ENCODE peak calls at places on chromosomes 5 and 9, in nine cellular contexts. H is cardiac fibroblast, J is retinal pigment epithelial cell, G is fibroblast of the aortic adventitia, M is neural progenitor cell, O is fibroblast of pulmonary artery, W is chondrocyte, C is astrocyte of the spinal cord, A is lower lobe of right lung. N is an unnamed sample.

GRCh38 chr9:86772289-86772982 is 174.9 kb downstream of the GAS1 start:
- DNase-seq in A (no peak), G (peak), H (peak), W (no peak), O (no peak), M (no peak), C (no peak), J (no peak), N (no peak)

GRCh38 chr9:101418518-101419111 is 17.0 kb downstream of the ALDOB start:
- DNase-seq in G (peak), W (no peak), H (no peak), C (peak), A (no peak), M (no peak), O (peak), J (no peak), N (no peak)

GRCh38 chr5:15105799-15106393 is 234.3 kb upstream of the ANKH start:
- DNase-seq in G (peak), O (peak), W (no peak), A (no peak), M (peak), J (peak), H (peak), C (peak), N (peak)

GRCh38 chr9:19030899-19031298 is 2.1 kb downstream of the SAXO1 start:
- DNase-seq in W (no peak), A (no peak), C (no peak), M (no peak), O (no peak), G (no peak), H (no peak), J (no peak), N (no peak)

GRCh38 chr9:114732842-114733241 is 50.9 kb upstream of the TEX48 start:
- DNase-seq in J (no peak), G (peak), H (no peak), A (no peak), C (no peak), M (no peak), O (no peak), W (no peak), N (no peak)

GRCh38 chr9:18297532-18297872 is 176.5 kb upstream of the ADAMTSL1 start:
- DNase-seq in M (peak), J (no peak), O (no peak), G (no peak), H (peak), W (no peak), C (no peak), A (no peak), N (no peak)

GRCh38 chr5:120852222-120852860 is 388.2 kb downstream of the PRR16 start:
- DNase-seq in G (no peak), W (no peak), H (no peak), M (no peak), J (no peak), C (no peak), O (no peak), A (no peak), N (no peak)

GRCh38 chr5:78050888-78051287 is 243.6 kb downstream of the AP3B1 start:
- DNase-seq in O (peak), G (no peak), A (no peak), J (no peak), C (peak), H (peak), M (no peak), W (no peak), N (no peak)

GRCh38 chr9:109349431-109349846 is 28.6 kb upstream of the EPB41L4B start:
- DNase-seq in J (peak), G (peak), H (peak), M (no peak), W (no peak), O (peak), A (no peak), C (peak), N (no peak)

GRCh38 chr5:172901012-172901780 is 58.0 kb upstream of the RPL26L1 start:
- DNase-seq in G (peak), J (peak), C (peak), W (no peak), M (no peak), H (peak), O (peak), A (no peak), N (no peak)

GRCh38 chr9:21381752-21382339 is 3.4 kb downstream of the IFNA2 start:
- DNase-seq in A (no peak), W (no peak), C (no peak), G (peak), J (no peak), O (no peak), M (no peak), H (no peak), N (no peak)

GRCh38 chr9:105449081-105449480 is 1.2 kb downstream of the FSD1L start:
- DNase-seq in H (no peak), J (no peak), A (no peak), O (no peak), G (peak), W (no peak), M (no peak), C (peak), N (no peak)

GRCh38 chr5:74154526-74154925 is 486.0 kb downstream of the ENC1 start:
- DNase-seq in G (no peak), A (no peak), C (no peak), M (no peak), W (no peak), O (no peak), J (no peak), H (no peak), N (no peak)

GRCh38 chr5:74161171-74161570 is 479.4 kb downstream of the ENC1 start:
- DNase-seq in A (no peak), W (no peak), M (no peak), H (no peak), C (no peak), J (no peak), G (no peak), O (no peak), N (no peak)

DNA sequence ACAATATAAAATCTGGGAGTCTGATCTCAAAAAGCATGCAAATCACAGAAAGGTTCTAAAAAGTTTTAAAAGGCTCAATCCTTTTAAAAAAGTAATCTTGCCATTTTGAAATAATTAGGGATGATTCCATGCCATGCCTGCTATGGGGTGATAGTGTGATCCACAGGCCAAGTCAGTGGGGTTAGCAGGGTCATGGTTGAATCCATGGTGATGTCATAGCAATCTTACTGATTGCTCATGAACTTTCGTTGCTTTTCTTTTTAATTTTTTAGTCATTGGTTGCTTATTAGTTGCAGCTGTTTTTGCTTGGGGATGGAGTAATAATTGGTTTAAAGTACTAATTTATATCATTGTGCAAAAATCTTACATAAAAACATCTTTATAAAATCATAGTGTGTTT is 485.0 kb downstream of the ENC1 start:
- DNase-seq in J (no peak), G (no peak), H (no peak), O (no peak), M (no peak), C (no peak), W (no peak), A (no peak), N (no peak)
- TF ChIP-seq CTCF in J (no peak), G (no peak), H (no peak), O (no peak), M (no peak), C (no peak), W (no peak), A (no peak), N (no peak)

DNA sequence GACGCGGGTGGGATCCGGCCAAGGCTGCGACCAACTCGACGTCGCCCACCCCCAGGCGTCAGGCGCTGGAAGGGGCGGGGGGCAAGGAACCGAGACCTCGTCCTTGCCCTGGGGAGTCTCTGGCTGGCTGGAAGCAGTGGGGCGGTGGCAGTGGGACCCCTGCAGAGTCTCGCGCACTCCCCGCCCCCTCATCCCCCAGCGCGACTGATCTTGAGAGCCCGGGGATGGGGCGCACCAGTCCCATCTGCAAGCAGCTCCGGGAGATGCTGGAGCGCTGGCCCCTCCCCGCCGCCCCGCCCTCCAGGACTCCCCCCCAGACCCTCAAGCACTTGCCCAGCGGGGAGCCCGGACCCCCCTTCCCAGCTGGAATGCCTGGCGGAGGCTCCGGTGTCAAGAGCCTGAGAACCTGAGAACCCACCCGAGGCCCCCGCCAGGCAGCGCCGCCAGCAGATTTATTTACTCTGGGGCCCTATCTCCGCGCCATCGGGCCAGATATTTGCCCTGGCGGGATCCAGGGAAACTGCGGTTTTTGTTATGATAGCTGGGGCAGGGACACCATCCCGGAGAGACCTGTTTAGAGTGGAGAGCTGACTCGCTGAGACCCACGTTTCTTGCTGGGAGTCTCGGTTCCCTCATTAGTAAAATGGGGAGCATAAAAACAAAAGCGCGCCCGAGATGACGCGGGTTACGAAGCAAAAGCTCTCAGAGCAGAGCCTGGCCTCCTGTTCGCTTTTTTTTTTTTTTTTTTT is 1.2 kb downstream of the PRRT1B start:
- DNase-seq in A (no peak), M (no peak), W (no peak), G (no peak), O (no peak), H (no peak), J (no peak), C (no peak), N (no peak)
- TF ChIP-seq CTCF in A (no peak), M (no peak), W (no peak), G (peak), O (no peak), H (peak), J (no peak), C (no peak), N (peak)

GRCh38 chr5:71481441-71481840 is 26.0 kb downstream of the BDP1 start:
- DNase-seq in M (no peak), A (no peak), W (no peak), H (no peak), C (no peak), J (no peak), G (no peak), O (no peak), N (no peak)

GRCh38 chr5:71471193-71471592 is 15.7 kb downstream of the BDP1 start:
- DNase-seq in C (peak), G (peak), J (peak), H (peak), W (no peak), A (no peak), O (peak), M (no peak), N (no peak)

DNA sequence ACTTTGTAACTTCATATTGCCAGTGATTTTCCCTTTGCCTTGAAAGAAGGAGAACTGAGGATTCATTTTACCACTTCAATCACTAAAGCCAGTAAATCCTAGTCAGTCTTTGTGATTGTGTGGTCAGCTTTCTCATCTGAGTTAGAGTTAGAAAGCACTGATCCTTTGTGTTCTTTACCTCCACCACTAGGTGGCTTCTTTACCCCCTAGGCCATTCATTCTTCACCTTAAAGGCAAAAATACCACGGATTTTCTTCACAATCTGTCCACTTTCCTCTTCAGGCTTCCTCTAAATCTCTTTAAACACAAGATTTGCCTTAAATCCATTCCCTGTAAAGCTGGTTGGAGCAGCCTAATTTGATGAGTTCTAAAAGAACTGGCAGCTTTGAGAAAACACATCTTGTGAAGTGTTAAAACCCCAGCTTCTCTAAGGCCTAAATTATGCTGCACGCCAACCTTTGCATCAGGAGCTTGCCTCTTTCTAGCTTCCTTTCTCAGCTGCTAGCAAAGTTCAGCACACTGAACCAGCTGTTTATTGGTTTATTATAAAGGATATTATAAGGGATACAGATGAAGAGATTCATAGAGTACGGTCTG is 20.4 kb downstream of the BDP1 start:
- DNase-seq in O (peak), C (peak), H (peak), M (peak), W (no peak), G (peak), J (peak), A (no peak), N (no peak)
- TF ChIP-seq CTCF in O (peak), C (peak), H (peak), M (peak), W (peak), G (peak), J (peak), A (peak), N (peak)

GRCh38 chr9:82526629-82527028 is 536.3 kb downstream of the RASEF start:
- DNase-seq in C (no peak), G (no peak), M (no peak), H (no peak), A (no peak), J (no peak), W (no peak), O (no peak), N (no peak)

GRCh38 chr9:82531795-82532194 is 531.1 kb downstream of the RASEF start:
- DNase-seq in O (no peak), G (peak), J (peak), W (no peak), C (no peak), A (no peak), H (no peak), M (no peak), N (no peak)

GRCh38 chr9:82535432-82535998 is 527.4 kb downstream of the RASEF start:
- DNase-seq in J (no peak), W (no peak), A (no peak), H (no peak), M (no peak), C (peak), O (no peak), G (no peak), N (no peak)

DNA sequence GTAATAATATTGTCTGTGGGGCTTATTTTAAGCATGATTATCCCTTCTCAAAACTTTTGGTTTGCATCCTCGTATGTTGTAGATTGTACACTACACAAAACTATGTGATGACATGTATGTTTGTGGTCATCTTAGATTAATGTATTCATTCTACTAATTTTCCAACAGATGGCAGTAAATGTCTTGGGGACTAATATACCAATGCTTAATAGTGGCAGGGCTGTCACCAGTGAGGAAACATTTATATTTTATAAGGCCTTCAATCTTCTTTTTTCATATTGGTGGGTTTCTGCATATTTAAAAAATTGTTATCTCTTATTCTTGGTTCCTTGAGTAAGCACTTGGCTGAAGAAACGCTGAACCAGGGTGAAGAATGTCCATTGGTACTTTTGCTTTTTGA is 530.4 kb downstream of the RASEF start:
- DNase-seq in M (no peak), W (no peak), O (peak), G (peak), H (no peak), C (no peak), J (no peak), A (no peak), N (no peak)
- TF ChIP-seq CTCF in M (peak), W (peak), O (no peak), G (peak), H (no peak), C (peak), J (peak), A (peak), N (peak)

DNA sequence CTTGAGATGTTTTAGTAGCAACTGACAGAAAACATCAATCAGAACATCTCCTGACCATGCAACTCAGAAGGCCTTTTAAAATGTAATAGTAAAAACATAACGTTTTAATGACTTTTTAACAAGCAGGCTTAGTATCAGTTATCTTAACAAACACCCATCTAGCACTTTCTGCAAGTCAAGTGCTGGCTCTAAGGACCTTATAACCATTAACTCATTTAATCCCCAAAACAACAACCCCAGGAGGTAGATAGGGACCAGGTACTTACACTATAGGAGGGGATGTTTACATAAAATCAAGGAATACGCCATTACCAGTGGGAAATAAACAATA is 41.8 kb downstream of the ROR2 start:
- DNase-seq in W (no peak), M (no peak), G (no peak), C (no peak), H (no peak), J (no peak), A (no peak), O (no peak), N (no peak)
- TF ChIP-seq CTCF in W (no peak), M (no peak), G (no peak), C (no peak), H (no peak), J (no peak), A (no peak), O (no peak), N (no peak)

N was measured in neural crest cell.